ENCODE peak calls at places on chromosome 13, in ten cellular contexts. Q is adipocyte, D is SK-N-SH, C is ascending aorta, E is fibroblast of lung, Z is upper lobe of left lung, U is AG04450, N is HFF-Myc, K is BJ, Y is A673. X is an unnamed sample.

GRCh38 chr13:48081739-48082138 is 13.2 kb downstream of the MED4 start:
- DNase-seq in Q (no peak), N (no peak), U (no peak), E (no peak), C (no peak), D (no peak), Z (no peak), K (no peak), Y (no peak), X (no peak)

GRCh38 chr13:94950303-94950702 is 238.0 kb upstream of the SOX21 start:
- DNase-seq in N (no peak), Y (no peak), U (no peak), E (no peak), C (no peak), K (no peak), Q (no peak), D (peak; percentile 16), Z (no peak), X (no peak)

GRCh38 chr13:75258159-75258782 is 223.7 kb downstream of the TBC1D4 start:
- DNase-seq in Y (peak; percentile 55), D (peak; percentile 36), C (no peak), K (no peak), Q (peak; percentile 79), Z (no peak), N (peak; percentile 25), U (no peak), E (peak; percentile 41), X (no peak)

GRCh38 chr13:111280666-111281577 is 39.5 kb upstream of the TEX29 start:
- DNase-seq in Q (peak; percentile 28), N (no peak), E (peak; percentile 77), C (peak; percentile 63), D (no peak), U (peak; percentile 66), Z (no peak), K (peak; percentile 26), Y (no peak), X (peak; percentile 4)

GRCh38 chr13:63092461-63092860 is 1676.8 kb upstream of the PCDH20 start:
- DNase-seq in K (no peak), Q (no peak), C (no peak), Y (no peak), N (no peak), D (no peak), Z (no peak), U (no peak), E (peak; percentile 46), X (no peak)

GRCh38 chr13:30830638-30830965 is 75.5 kb upstream of the MEDAG start:
- DNase-seq in Z (no peak), K (no peak), U (no peak), E (no peak), D (no peak), C (no peak), Q (no peak), Y (no peak), N (no peak), X (no peak)

GRCh38 chr13:33033361-33033812 is 17.2 kb downstream of the KL start:
- DNase-seq in N (no peak), E (no peak), U (no peak), Y (peak; percentile 33), Q (no peak), K (no peak), Z (no peak), D (no peak), C (no peak), X (no peak)

GRCh38 chr13:110626510-110626909 is 11.2 kb downstream of the NAXD start:
- DNase-seq in K (no peak), C (no peak), Z (no peak), D (no peak), E (no peak), Y (no peak), U (no peak), Q (no peak), N (no peak), X (no peak)

GRCh38 chr13:50230365-50230978 is 215.2 kb downstream of the KCNRG start:
- DNase-seq in U (no peak), Q (peak; percentile 71), E (peak; percentile 53), C (no peak), N (no peak), Z (no peak), D (no peak), K (peak; percentile 17), Y (peak; percentile 21), X (peak; percentile 54)

DNA sequence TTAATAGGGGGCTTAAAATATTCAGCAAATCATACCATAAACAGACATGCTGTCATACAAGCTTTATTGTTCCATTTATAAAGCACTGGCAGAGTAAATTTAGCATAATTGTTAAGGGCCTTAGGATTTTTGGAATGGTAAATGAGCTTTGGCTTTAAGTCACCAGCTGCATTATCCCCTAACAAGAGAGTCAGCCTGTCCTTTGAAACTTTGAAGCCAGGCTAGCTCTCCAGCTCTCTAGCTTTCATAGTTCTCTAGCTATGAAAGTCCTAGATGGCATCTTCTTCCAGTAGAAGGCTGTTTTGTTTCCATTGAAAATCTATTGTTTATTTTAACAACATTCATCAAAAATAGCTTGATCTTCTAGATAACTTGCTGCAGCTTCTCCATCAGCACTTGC is 420.8 kb upstream of the GPC6 start:
- DNase-seq in Z (no peak), Y (no peak), D (no peak), C (no peak), E (no peak), K (no peak), N (no peak), U (no peak), Q (no peak), X (no peak)
- H3K4me3 ChIP-seq in Z (peak overlapping the region; percentile 26), Y (peak overlapping the region; percentile 25), D (no peak overlapping the region), C (peak overlapping the region; percentile 48), E (peak overlapping the region; percentile 36), K (no peak overlapping the region), N (no peak overlapping the region), U (peak overlapping the region; percentile 41), Q (peak overlapping the region; percentile 78), X (no peak overlapping the region)

GRCh38 chr13:46210362-46211083 is 1.2 kb upstream of the LRRC63 start:
- DNase-seq in K (no peak), D (no peak), E (no peak), U (no peak), C (no peak), Q (no peak), N (no peak), Z (no peak), Y (no peak), X (no peak)

GRCh38 chr13:46211116-46211515 is 612 bp upstream of the LRRC63 start:
- DNase-seq in K (no peak), U (no peak), D (peak; percentile 32), N (no peak), Z (no peak), E (peak; percentile 3), Q (peak; percentile 1), Y (peak; percentile 67), C (no peak), X (no peak)

GRCh38 chr13:46213242-46213641 is 1.5 kb downstream of the LRRC63 start:
- DNase-seq in U (no peak), E (no peak), N (no peak), C (no peak), Z (no peak), K (no peak), Q (no peak), D (no peak), Y (no peak), X (no peak)

GRCh38 chr13:46207828-46208227 is 3.9 kb upstream of the LRRC63 start:
- DNase-seq in E (no peak), Z (no peak), C (no peak), N (no peak), D (no peak), Y (no peak), Q (no peak), K (no peak), U (no peak), X (no peak)

GRCh38 chr13:46211521-46212351 is at the start of gene LRRC63:
- DNase-seq in K (no peak), C (peak; percentile 89), E (peak; percentile 48), Z (peak; percentile 96), Y (peak; percentile 95), D (peak; percentile 91), U (no peak), Q (peak; percentile 69), N (no peak), X (no peak)
- H3K4me3 ChIP-seq in K (peak within 1 kb of the TSS; percentile 43), C (peak within 1 kb of the TSS; percentile 78), E (peak within 1 kb of the TSS; percentile 62), Z (peak within 1 kb of the TSS; percentile 46), Y (peak within 1 kb of the TSS; percentile 49), D (peak within 1 kb of the TSS; percentile 50), U (peak within 1 kb of the TSS; percentile 50), Q (peak within 1 kb of the TSS; percentile 97), N (peak within 1 kb of the TSS; percentile 33), X (peak within 1 kb of the TSS; percentile 32)

DNA sequence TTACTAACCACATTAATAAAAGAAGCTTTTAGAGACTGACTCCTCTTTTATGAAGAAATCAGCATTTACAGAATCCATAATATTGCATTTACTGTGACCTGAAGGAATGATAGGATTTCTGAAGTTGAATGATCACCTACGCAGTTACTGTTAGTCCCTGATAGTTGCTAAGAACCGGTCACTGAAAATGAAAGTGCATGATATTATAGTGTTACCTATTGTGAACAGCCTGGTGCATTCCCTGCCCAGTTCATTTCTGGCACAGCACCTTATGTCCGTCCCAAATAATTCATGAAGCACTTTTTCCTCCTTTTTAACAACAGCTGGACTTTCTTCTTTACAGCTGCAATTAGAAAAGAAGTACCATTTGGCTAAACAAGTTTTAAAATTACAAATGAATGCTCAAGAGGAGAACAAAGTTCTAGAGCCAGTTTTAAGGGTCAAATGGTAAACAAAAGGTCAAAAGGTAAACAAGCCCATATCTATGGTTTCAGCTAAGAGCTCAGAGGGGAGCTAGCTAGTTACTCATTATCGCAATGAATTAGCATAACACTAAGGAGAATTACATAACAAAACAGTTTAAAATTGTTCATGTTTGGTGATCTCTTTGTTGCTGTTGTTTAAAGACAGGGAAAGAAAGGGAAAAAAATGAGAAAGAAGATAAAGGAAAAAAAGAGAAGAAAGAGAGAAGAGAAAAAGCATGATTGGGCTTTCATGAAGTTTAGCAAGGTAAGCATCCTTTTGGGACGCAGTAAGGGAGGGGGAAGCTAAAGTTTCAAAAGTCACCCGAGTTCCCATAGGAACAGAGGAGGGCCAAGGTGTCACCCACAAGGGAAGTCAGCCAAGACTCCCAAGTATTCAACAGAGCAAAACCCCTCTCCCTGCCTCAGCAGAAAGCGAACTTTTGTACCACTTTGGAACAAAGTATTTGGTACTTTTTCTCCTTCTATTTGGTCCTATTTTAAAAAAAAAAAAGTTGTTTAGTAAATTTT is 50.2 kb downstream of the FLT3 start:
- DNase-seq in D (no peak), C (no peak), Y (no peak), Z (no peak), N (no peak), Q (no peak), E (no peak), U (no peak), K (no peak), X (no peak)
- H3K4me3 ChIP-seq in D (no peak overlapping the region), C (no peak overlapping the region), Y (no peak overlapping the region), Z (no peak overlapping the region), N (no peak overlapping the region), Q (no peak overlapping the region), E (no peak overlapping the region), U (no peak overlapping the region), K (no peak overlapping the region), X (no peak overlapping the region)

DNA sequence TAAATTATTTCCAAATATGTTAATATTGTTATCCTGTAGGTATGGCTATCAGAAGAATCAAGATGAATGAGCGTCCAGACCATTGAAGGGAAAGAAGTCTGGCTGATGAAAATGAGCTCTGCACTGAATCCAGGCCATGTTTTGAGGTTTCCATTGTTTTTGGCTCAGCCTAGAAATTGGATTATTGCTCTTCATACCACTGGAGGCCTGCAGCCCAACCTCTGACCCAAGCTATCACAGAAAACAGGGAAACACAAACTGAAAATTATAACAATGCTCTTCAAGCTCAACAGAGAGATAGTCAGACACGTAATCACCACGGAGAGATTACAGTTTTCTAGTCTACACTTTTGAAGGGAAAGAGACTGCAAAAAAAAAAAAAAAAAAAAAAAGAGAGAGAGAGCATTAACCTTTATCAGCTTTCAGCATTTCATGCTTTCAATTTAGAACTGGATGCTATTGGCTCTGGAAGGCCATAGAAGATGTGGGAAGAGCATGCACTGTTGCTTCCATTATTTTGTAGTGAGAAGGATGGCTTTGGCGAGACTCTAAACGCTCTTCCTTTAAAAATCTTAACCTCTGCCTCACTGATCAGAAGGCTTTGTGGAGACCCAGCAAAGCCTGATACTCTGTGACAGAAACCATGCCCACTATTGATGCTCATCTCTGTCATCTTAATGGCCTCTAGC is 10.8 kb downstream of the EDNRB start:
- DNase-seq in E (no peak), U (no peak), D (no peak), K (no peak), N (no peak), Y (no peak), Z (no peak), Q (no peak), C (no peak), X (no peak)
- H3K4me3 ChIP-seq in E (no peak overlapping the region), U (no peak overlapping the region), D (no peak overlapping the region), K (no peak overlapping the region), N (no peak overlapping the region), Y (no peak overlapping the region), Z (no peak overlapping the region), Q (peak overlapping the region; percentile 13), C (no peak overlapping the region), X (no peak overlapping the region)